ENCODE peak calls at places on chromosomes 2 and 18, in four cellular contexts. J is PC-3, M is psoas muscle, F is lower lobe of right lung. B is an unnamed sample.

GRCh38 chr18:56257215-56257614 is 381.2 kb downstream of the TXNL1 start:
- DNase-seq in J (peak), M (no peak), F (no peak), B (peak)

GRCh38 chr18:75896865-75897264 is 469.4 kb upstream of the SMIM21 start:
- DNase-seq in J (peak), M (no peak), F (no peak), B (peak)

GRCh38 chr2:54831480-54831879 is 108.0 kb downstream of the EML6 start:
- DNase-seq in J (no peak), M (no peak), F (no peak), B (no peak)

GRCh38 chr2:1501196-1501851 is 88.1 kb downstream of the TPO start:
- DNase-seq in J (no peak), M (no peak), F (peak), B (no peak)

GRCh38 chr2:199228887-199229819 is 228.6 kb downstream of the SATB2 start:
- DNase-seq in J (peak), M (no peak), F (no peak), B (peak)

GRCh38 chr18:48488388-48488850 is 50.4 kb upstream of the CTIF start:
- DNase-seq in J (peak), M (no peak), F (peak), B (peak)

GRCh38 chr18:11324956-11325873 is 175.8 kb upstream of the PIEZO2 start:
- DNase-seq in J (peak), M (no peak), F (no peak), B (no peak)

GRCh38 chr2:29053223-29053622 is 21.1 kb downstream of the PCARE start:
- DNase-seq in J (peak), M (no peak), F (no peak), B (peak)

GRCh38 chr18:62070306-62070705 is 116.5 kb downstream of the PIGN start:
- DNase-seq in J (no peak), M (no peak), F (no peak), B (no peak)

GRCh38 chr2:224793961-224794360 is 77.8 kb upstream of the CCDC195 start:
- DNase-seq in J (no peak), M (no peak), F (no peak), B (no peak)

GRCh38 chr2:150376627-150377335 is 110.7 kb downstream of the RND3 start:
- DNase-seq in J (peak), M (peak), F (no peak), B (peak)

GRCh38 chr18:21604711-21605110 is 4.2 kb upstream of the ESCO1 start:
- DNase-seq in J (no peak), M (no peak), F (no peak), B (no peak)

GRCh38 chr2:95390272-95390880 is 12.1 kb upstream of the FAHD2A start:
- DNase-seq in J (no peak), M (no peak), F (no peak), B (no peak)

GRCh38 chr18:711693-712400 is 583 bp downstream of the ENOSF1 start:
- DNase-seq in J (peak), M (peak), F (peak), B (peak)

GRCh38 chr2:239359194-239359912 is 41.5 kb downstream of the HDAC4 start:
- DNase-seq in J (no peak), M (no peak), F (no peak), B (no peak)

GRCh38 chr2:164554487-164554886 is 66.8 kb downstream of the GRB14 start:
- DNase-seq in J (no peak), M (no peak), F (no peak), B (no peak)

GRCh38 chr2:96135621-96136020 is 2.7 kb downstream of the ASTL start:
- DNase-seq in J (no peak), M (no peak), F (no peak), B (no peak)

GRCh38 chr2:74685408-74685807 is 31.4 kb downstream of the SEMA4F start:
- DNase-seq in J (no peak), M (no peak), F (no peak), B (no peak)

GRCh38 chr18:27685807-27686412 is 491.0 kb downstream of the CDH2 start:
- DNase-seq in J (peak), M (no peak), F (no peak), B (peak)

GRCh38 chr18:48996901-48997463 is 46.2 kb upstream of the SMAD7 start:
- DNase-seq in J (peak), M (peak), F (peak), B (peak)

GRCh38 chr18:13217466-13217961 is 1.0 kb upstream of the LDLRAD4 start:
- DNase-seq in J (no peak), M (peak), F (peak), B (peak)

GRCh38 chr18:69777248-69777647 is 170.4 kb downstream of the CD226 start:
- DNase-seq in J (no peak), M (no peak), F (no peak), B (no peak)

GRCh38 chr2:150136901-150137300 is 350.6 kb downstream of the RND3 start:
- DNase-seq in J (no peak), M (no peak), F (no peak), B (peak)

GRCh38 chr18:35179906-35180305 is 60.9 kb upstream of the ZNF397 start:
- DNase-seq in J (no peak), M (no peak), F (no peak), B (no peak)

GRCh38 chr2:27705851-27706622 is 42.3 kb downstream of the SLC4A1AP start:
- DNase-seq in J (peak), M (peak), F (peak), B (peak)

DNA sequence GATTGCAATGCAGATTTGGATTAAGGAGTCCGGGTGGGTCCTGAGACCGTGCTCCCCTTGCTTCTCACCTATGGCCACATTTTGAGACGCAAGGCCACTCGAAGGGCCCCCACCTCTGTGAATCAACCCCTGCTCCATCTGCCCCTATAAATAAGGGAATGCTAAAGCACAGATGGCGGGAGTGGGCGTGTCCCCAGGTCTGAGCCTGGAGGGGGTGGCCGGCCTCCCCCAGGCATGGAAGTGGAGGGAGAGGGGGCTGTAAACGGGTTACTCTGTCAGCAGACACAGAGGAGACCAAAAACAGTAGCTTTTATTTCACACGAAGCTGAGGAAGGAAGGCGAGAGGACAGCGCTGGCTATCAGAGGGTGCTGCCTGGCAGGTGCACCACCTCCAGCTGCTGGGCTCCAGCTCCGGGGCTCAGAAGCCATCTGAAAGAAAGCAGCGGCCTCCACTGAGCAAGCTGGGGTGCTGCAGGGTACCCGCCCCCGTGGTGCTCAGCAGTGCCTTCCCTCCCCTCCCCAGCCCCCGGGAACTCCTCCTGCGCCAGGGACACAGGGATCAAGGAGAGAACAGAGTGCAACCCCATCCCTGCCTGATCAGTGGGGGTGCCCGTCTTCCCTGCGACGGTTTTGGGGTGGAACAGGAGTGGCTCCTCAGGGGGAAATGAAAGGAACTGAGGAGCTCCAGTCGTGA is 56.7 kb upstream of the RAB6C start:
- DNase-seq in J (no peak), M (no peak), F (no peak), B (no peak)
- H3K4me3 ChIP-seq in J (no peak), M (no peak), F (no peak), B (no peak)

GRCh38 chr2:216890138-216890537 is 30.3 kb upstream of the TNP1 start:
- DNase-seq in J (no peak), M (no peak), F (no peak), B (no peak)

GRCh38 chr2:216888907-216889622 is 29.2 kb upstream of the TNP1 start:
- DNase-seq in J (no peak), M (peak), F (no peak), B (peak)

GRCh38 chr2:216885117-216885553 is 25.3 kb upstream of the TNP1 start:
- DNase-seq in J (no peak), M (peak), F (no peak), B (no peak)

GRCh38 chr2:216887132-216887531 is 27.3 kb upstream of the TNP1 start:
- DNase-seq in J (no peak), M (peak), F (no peak), B (no peak)

DNA sequence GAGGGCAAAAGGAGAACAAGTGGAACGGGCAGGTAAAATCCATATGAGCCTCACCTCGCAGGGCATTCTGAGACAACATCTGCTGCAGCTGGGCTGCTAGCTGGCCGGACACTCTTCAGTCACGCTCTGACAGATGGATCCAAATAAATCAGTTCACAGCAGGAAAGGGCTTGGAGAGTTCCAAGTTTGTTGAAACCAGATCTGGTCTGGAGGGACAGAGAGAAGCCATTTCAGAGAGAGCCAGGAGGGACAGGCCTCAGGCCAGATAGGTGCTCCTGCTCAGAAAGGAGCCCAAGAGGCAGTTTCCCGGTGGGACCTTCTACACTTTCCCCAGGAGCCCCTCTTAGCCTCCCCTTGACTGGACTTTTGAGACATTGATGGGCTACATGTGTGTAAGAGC is 28.2 kb upstream of the TNP1 start:
- DNase-seq in J (no peak), M (peak), F (no peak), B (no peak)
- H3K4me3 ChIP-seq in J (no peak), M (peak), F (no peak), B (no peak)

GRCh38 chr2:86194751-86195054 is 559 bp downstream of the IMMT start:
- DNase-seq in J (peak), M (no peak), F (no peak), B (no peak)

GRCh38 chr2:86186431-86186830 is 8.8 kb downstream of the IMMT start:
- DNase-seq in J (no peak), M (no peak), F (no peak), B (no peak)

GRCh38 chr2:86193901-86194567 is 1.2 kb downstream of the IMMT start:
- DNase-seq in J (peak), M (no peak), F (no peak), B (peak)

GRCh38 chr2:86185517-86186212 is 9.6 kb downstream of the IMMT start:
- DNase-seq in J (no peak), M (no peak), F (no peak), B (no peak)

GRCh38 chr2:86189782-86190416 is 5.4 kb downstream of the IMMT start:
- DNase-seq in J (no peak), M (no peak), F (no peak), B (no peak)
- H3K4me3 ChIP-seq in J (no peak), M (no peak), F (no peak), B (no peak)

DNA sequence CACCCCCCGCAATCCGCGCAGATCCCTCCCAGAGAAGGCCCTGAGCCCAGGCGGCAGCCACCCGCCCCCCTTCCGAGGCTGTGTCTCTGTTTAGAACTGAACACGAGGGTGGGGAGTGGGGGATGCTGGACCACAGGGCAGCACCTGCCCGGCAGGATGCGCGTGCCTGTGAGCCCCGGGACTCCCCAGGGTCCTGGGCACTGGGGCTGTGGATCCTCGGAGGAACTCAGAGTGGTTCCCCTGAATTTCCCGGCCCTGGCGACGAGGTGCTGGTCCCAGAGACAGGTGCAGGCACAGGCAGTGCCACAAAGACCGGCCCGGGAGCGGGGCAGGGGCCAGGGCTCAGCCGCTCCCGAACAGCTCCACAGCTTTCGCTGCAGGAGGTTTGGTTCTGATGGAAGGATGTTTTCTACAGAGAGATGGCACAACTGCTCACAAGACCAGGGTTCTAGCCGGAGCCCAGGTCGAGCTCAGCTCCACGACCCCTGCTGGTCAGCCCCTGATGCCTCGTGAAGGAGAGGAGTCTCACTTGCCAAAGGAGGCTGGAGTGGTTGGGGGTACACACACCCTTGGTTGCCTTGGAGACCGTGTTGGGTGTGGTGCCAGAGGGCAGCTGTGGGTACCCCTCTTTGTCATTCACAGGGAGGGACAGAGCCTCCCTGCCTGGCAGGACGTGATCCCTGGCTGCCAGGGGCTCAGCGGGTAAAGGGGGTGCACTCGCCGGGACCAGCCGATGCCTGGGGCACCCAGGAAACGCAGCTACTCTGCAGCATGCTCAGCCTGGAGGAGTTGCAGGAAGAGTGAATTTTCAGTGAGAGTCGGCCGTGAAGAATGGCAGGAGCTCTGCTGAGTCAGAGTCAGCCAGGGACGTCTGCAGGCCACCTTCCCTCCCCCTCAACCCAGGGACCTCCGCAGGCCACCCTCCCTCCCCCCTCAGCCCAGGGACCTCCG is 4.4 kb upstream of the NEU4 start:
- DNase-seq in J (peak), M (peak), F (peak), B (no peak)
- H3K4me3 ChIP-seq in J (peak), M (peak), F (peak), B (no peak)

DNA sequence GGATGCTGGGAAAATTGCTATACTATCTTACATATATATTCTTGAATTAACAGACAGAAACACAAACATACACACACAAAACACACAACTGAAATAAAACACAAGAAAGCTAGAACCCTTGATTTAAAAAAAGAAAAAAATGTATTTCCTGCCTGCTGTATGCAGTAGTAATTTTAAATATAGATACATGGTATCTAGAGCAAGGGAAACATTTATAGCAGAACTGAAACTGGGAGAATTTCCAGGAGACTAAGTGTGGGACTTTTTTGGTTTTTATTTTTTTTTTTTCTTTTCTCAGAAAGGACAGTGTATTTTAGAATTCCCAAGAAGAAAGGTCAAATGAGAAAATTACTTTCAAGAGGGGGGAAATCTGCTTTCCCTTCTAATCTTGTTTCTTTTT is 559.0 kb upstream of the PKDCC start:
- DNase-seq in J (no peak), M (no peak), F (no peak), B (no peak)
- H3K4me3 ChIP-seq in J (no peak), M (no peak), F (no peak), B (no peak)

DNA sequence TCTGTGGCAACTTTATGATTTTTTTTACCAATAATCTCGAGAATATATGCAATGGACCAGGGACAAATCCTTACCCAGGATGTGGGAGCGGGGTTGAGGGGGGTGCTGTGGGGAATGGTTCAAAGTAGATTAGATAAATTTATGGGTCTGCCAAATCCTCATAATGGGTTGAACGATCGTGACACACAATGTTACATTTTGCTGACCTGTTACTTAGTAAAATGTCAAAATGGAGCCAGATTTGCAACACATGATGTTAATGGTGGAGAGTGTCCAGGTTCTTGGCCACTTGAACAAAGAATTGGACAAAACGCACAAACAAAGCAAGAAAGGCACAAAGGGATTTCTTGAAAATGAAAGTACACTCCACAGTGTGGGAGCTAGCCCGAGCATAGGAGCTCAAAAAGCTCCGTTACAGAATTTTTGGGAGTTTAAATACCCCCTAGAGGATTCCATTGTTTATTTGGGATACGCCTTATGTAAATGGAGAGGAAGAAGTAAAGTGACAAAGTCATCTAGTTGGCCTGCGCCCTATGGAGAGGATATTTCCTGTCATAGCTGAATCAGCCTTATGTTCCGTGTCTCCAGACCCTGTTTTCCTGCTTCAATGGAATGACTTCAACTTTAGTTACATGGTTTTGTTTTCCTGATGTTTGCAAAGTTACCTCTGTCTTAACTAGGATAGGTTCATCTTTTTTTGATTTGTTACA is 776.0 kb downstream of the DCC start:
- DNase-seq in J (no peak), M (no peak), F (no peak), B (no peak)
- H3K4me3 ChIP-seq in J (peak), M (no peak), F (no peak), B (no peak)

DNA sequence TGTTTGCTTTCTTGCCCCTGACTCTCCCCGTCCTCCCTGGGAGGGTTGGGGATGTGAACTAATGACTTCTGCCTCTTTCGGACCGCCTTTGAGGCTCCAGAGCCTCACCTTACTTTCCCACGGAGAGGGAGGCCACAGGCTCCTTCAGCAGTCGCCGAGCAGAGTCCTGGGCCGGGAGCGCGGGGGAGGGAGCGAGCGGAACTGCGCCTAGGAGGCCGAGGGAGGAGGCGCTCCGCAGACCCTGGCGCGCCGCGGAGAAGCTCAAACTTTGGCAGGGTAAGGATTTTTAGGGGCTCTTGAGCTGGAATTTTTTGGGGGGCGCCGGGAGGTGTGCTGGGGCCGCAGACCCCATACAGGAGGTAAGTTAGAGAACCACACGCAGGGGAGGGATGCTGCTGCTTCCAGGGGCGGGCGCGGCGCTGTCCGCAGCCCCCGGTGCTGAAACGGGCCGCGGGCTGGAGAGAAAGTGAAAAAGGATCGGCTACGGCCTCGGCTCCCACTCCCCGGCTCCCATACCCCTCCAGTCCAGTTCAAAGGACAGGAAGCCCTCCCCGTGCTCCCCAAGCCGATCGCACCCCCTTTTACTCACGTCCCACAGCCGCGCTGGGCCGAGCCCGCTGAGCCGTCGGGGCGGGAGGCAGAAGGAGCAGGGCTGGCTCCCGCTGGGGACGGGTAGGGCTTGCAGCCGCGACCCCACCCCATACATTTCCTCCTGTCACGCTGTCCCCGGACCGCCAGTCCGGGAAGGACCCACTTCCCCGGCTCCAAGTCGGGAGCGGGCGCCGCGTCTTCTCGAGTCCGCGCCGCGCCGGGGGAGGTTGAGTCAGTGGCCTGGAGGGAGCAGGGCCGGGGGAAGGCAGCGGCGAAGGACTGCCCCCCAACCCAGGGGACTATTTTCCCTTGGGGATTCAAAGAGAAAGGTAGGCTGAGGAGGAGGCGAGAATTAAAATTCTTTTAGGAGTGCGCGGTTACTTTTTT is at the start of gene CNGA3:
- DNase-seq in J (no peak), M (peak), F (no peak), B (no peak)
- H3K4me3 ChIP-seq in J (no peak), M (peak), F (peak), B (no peak)

B was measured in epithelial cell of esophagus.